ENCODE peak calls at places on chromosomes 6 and 20, in six cellular contexts. K, Y, P, B, C and Q are unnamed samples.

GRCh38 chr20:54227241-54227640 is 19.4 kb downstream of the PFDN4 start:
- DNase-seq in K (no peak), P (no peak), C (no peak), Y (no peak), B (no peak), Q (no peak)

GRCh38 chr6:110856296-110856695 is 18.3 kb upstream of the AMD1 start:
- DNase-seq in C (no peak), P (no peak), B (no peak), Y (no peak), K (no peak), Q (no peak)

GRCh38 chr6:77180367-77180766 is 282.9 kb downstream of the HTR1B start:
- DNase-seq in C (no peak), Y (no peak), P (no peak), B (no peak), K (no peak), Q (no peak)

GRCh38 chr6:45949256-45949655 is 66.4 kb downstream of the CLIC5 start:
- DNase-seq in B (no peak), P (peak; percentile 20), K (no peak), C (no peak), Y (no peak), Q (peak; percentile 21)

GRCh38 chr20:54058420-54059139 is 11.8 kb downstream of the BCAS1 start:
- DNase-seq in P (no peak), Y (no peak), B (no peak), C (no peak), K (no peak), Q (no peak)

GRCh38 chr20:24866742-24867141 is 82.3 kb upstream of the CST7 start:
- DNase-seq in B (no peak), P (no peak), Y (no peak), C (no peak), K (no peak), Q (no peak)

GRCh38 chr6:34237722-34238506 is 1.2 kb downstream of the HMGA1 start:
- DNase-seq in Y (peak; percentile 77), K (peak; percentile 70), B (peak; percentile 76), P (peak; percentile 71), C (peak; percentile 45), Q (peak; percentile 55)

GRCh38 chr20:45991616-45992015 is 17.1 kb upstream of the MMP9 start:
- DNase-seq in Y (no peak), P (no peak), C (no peak), K (no peak), B (no peak), Q (no peak)

GRCh38 chr20:63974402-63975200 is 4.8 kb downstream of the SAMD10 start:
- DNase-seq in Y (no peak), K (no peak), B (no peak), P (peak; percentile 11), C (peak; percentile 11), Q (peak; percentile 32)

GRCh38 chr6:115634131-115634530 is 426.6 kb downstream of the FRK start:
- DNase-seq in P (no peak), Y (no peak), K (no peak), C (no peak), B (no peak), Q (no peak)

GRCh38 chr6:155130161-155130853 is 133.5 kb upstream of the CLDN20 start:
- DNase-seq in C (no peak), K (no peak), Y (no peak), B (no peak), P (no peak), Q (peak; percentile 26)

GRCh38 chr6:43858161-43859153 is 88.4 kb downstream of the VEGFA start:
- DNase-seq in C (no peak), Y (no peak), K (no peak), P (no peak), B (peak; percentile 94), Q (no peak)

GRCh38 chr6:127100510-127101140 is 17.8 kb upstream of the RSPO3 start:
- DNase-seq in C (no peak), P (no peak), K (no peak), B (no peak), Y (no peak), Q (peak; percentile 16)
- H3K27ac ChIP-seq in C (no peak overlapping the region), P (no peak overlapping the region), K (no peak overlapping the region), B (no peak overlapping the region), Y (no peak overlapping the region), Q (no peak overlapping the region)

DNA sequence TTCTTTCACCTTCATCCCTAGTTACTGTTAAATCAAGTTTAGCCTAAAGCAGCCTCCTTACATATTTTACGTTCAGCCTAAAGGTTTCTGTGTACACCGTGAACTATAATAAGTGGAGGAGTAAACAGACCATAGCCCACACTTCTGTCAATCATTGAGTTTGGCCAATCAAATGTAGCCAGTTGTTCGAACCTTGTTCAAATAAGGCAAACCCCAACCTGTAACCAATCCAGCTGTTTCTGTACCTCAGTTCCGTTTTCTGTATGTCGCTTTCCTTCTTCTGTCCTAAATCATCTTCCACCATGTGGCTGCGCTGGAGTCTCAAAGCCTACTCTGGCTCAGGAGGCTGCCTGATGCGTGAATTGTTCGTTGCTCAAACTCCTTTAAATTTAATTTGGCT is 1.8 kb upstream of the FBXO30 start:
- DNase-seq in C (no peak), K (no peak), Y (no peak), B (no peak), P (no peak), Q (no peak)
- H3K4me1 ChIP-seq in C (peaks cover 62% of the 10 kb centered on the region), K (peaks cover 32% of the 10 kb centered on the region), Y (peaks cover 41% of the 10 kb centered on the region), B (peaks cover 22% of the 10 kb centered on the region), P (peaks cover 24% of the 10 kb centered on the region), Q (peaks cover 21% of the 10 kb centered on the region)

GRCh38 chr20:58691405-58691772 is 1.2 kb upstream of the NPEPL1 start:
- DNase-seq in B (no peak), Y (no peak), K (no peak), C (no peak), P (no peak), Q (no peak)
- H3K27ac ChIP-seq in B (no peak overlapping the region), Y (no peak overlapping the region), K (peak overlapping the region; percentile 96), C (no peak overlapping the region), P (peak overlapping the region; percentile 87), Q (no peak overlapping the region)

DNA sequence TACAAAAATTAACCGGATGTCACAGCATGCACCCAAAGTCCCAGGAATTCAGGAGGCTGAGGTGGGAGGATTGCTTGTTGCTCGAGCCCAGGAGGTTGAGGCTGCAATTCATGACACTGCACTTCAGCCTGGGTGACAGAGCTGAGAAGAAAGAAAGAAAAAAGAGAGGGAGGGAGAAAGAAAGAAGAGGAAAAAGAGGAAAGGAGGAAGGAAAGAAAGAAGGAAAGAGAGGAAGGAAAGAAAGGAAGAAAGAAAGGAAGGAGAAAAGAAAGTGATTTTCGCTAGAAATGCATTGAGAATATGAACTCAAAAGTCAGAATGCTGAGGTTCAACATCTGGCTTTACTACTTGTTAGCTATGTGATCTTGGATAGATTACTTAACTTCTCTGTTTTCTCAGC is 6.6 kb downstream of the SENP6 start:
- DNase-seq in Y (no peak), B (no peak), K (no peak), P (no peak), C (no peak), Q (no peak)
- H3K4me1 ChIP-seq in Y (peaks cover 99% of the 10 kb centered on the region), B (peaks cover 18% of the 10 kb centered on the region), K (peaks cover 96% of the 10 kb centered on the region), P (peaks cover 25% of the 10 kb centered on the region), C (peaks cover 92% of the 10 kb centered on the region), Q (peaks cover 9% of the 10 kb centered on the region)

DNA sequence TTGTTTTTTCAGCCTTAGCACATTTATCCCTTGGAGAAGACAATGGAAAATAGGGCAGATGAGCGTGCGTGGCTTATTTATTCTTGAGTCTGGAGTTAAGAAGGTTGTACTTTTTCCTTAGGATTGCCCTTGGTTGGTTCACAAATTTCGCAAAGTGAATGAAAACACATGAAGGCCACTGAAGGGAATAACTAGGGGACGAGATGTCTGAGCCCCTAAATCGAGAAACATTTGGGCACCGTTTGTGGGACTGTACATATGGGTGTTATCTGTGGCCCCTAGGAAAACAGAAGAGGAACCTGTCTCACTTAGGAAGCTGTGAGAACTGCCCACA is 19.4 kb upstream of the TRIM27 start:
- DNase-seq in B (peak; percentile 27), Y (no peak), C (no peak), K (no peak), P (no peak), Q (no peak)
- H3K27ac ChIP-seq in B (no peak overlapping the region), Y (no peak overlapping the region), C (no peak overlapping the region), K (no peak overlapping the region), P (no peak overlapping the region), Q (no peak overlapping the region)

GRCh38 chr6:85389180-85389797 is 60.6 kb upstream of the NT5E start:
- DNase-seq in K (no peak), Y (no peak), P (no peak), B (no peak), C (no peak), Q (no peak)

GRCh38 chr6:85388531-85388930 is 61.4 kb upstream of the NT5E start:
- DNase-seq in P (no peak), C (no peak), K (no peak), Y (no peak), B (no peak), Q (no peak)

GRCh38 chr6:85392379-85392778 is 57.5 kb upstream of the NT5E start:
- DNase-seq in P (no peak), C (no peak), K (no peak), Y (no peak), B (no peak), Q (no peak)

GRCh38 chr6:85390775-85391174 is 59.1 kb upstream of the NT5E start:
- DNase-seq in C (no peak), Y (no peak), B (no peak), K (no peak), P (no peak), Q (no peak)

DNA sequence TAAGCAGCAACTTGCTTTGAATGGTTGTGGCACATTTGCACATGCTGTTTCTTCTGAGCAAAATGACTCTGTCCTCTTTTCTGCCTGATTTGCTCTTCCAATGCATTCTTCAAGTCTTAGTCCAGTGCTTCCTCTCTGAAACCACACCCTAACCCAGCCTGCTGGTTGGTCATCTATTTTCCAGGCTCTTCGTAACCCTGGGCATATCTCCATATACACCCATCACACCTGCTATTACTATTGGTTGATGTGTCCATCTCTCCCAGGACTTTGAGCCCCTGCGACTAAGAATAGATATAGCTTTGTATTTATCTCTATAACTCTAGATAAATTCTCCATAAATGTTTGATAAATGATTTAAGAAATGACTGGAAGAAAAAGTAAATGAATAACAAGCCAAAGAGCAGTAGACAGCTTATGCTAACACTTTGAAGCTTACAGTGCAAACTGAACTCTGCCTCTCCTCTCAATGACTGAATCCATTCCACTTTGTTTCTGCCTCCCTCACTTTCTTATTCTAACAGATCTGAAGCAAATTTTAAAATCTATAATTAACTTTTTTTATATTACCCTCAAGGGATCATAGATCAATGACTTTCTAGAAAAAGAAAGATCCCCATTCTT is 59.7 kb upstream of the NT5E start:
- DNase-seq in B (no peak), Y (no peak), K (no peak), P (peak; percentile 58), C (no peak), Q (no peak)
- H3K4me1 ChIP-seq in B (peaks cover under 1% of the 10 kb centered on the region), Y (no peaks in the 10 kb centered on the region), K (peaks cover 5% of the 10 kb centered on the region), P (peaks cover 7% of the 10 kb centered on the region), C (peaks cover 5% of the 10 kb centered on the region), Q (no peaks in the 10 kb centered on the region)

GRCh38 chr20:62246431-62246830 is 8.1 kb downstream of the OSBPL2 start:
- DNase-seq in C (no peak), K (no peak), Y (no peak), B (no peak), P (no peak), Q (no peak)
- H3K27ac ChIP-seq in C (no peak overlapping the region), K (no peak overlapping the region), Y (no peak overlapping the region), B (no peak overlapping the region), P (no peak overlapping the region), Q (no peak overlapping the region)